ENCODE peak calls at places on chromosomes 12 and 14, in eight cellular contexts. P is astrocyte of the cerebellum, U is transverse colon, O is fibroblast of pulmonary artery, J is foreskin fibroblast, F is colonic mucosa, G is choroid plexus epithelial cell, I is HFF-Myc. W is an unnamed sample.
A peak's percentile ranks its signal among the peaks of the same experiment; 100 is the strongest.

GRCh38 chr14:93219103-93219726 is 12.2 kb downstream of the UBR7 start:
- DNase-seq in P (peak; percentile 51), U (peak; percentile 46), O (peak; percentile 78), J (peak; percentile 29), F (peak; percentile 48), G (peak; percentile 80), I (no peak), W (no peak)

GRCh38 chr12:123058471-123058870 is 78.0 kb downstream of the ARL6IP4 start:
- DNase-seq in P (no peak), U (no peak), O (no peak), J (no peak), F (no peak), G (no peak), I (no peak), W (no peak)

GRCh38 chr12:32836710-32837109 is 59.9 kb downstream of the PKP2 start:
- DNase-seq in P (no peak), U (no peak), O (no peak), J (no peak), F (no peak), G (no peak), I (no peak), W (no peak)

GRCh38 chr14:70032447-70032846 is 153.2 kb downstream of the SMOC1 start:
- DNase-seq in P (no peak), U (no peak), O (no peak), J (no peak), F (no peak), G (no peak), I (no peak), W (no peak)

GRCh38 chr14:31934767-31935266 is 142.3 kb upstream of the ARHGAP5 start:
- DNase-seq in P (no peak), U (peak; percentile 67), O (peak; percentile 74), J (peak; percentile 35), F (peak; percentile 73), G (peak; percentile 89), I (no peak), W (no peak)

GRCh38 chr12:132049876-132050275 is 94.2 kb downstream of the DDX51 start:
- DNase-seq in P (no peak), U (no peak), O (no peak), J (no peak), F (no peak), G (no peak), I (no peak), W (no peak)

GRCh38 chr12:102956738-102957338 is 636 bp upstream of the ASCL1 start:
- DNase-seq in P (no peak), U (no peak), O (no peak), J (no peak), F (no peak), G (no peak), I (no peak), W (no peak)

GRCh38 chr14:27372771-27373170 is 774.9 kb upstream of the NOVA1 start:
- DNase-seq in P (no peak), U (no peak), O (no peak), J (no peak), F (no peak), G (no peak), I (no peak), W (no peak)

GRCh38 chr14:22227084-22227483 is 361.9 kb downstream of the DAD1 start:
- DNase-seq in P (no peak), U (no peak), O (no peak), J (no peak), F (no peak), G (no peak), I (no peak), W (no peak)

GRCh38 chr12:68773582-68773981 is 27.6 kb downstream of the SLC35E3 start:
- DNase-seq in P (no peak), U (no peak), O (no peak), J (no peak), F (no peak), G (peak; percentile 18), I (no peak), W (no peak)

GRCh38 chr12:51820721-51821422 is 27.6 kb downstream of the FIGNL2 start:
- DNase-seq in P (no peak), U (peak; percentile 51), O (peak; percentile 42), J (no peak), F (peak; percentile 55), G (no peak), I (no peak), W (no peak)

DNA sequence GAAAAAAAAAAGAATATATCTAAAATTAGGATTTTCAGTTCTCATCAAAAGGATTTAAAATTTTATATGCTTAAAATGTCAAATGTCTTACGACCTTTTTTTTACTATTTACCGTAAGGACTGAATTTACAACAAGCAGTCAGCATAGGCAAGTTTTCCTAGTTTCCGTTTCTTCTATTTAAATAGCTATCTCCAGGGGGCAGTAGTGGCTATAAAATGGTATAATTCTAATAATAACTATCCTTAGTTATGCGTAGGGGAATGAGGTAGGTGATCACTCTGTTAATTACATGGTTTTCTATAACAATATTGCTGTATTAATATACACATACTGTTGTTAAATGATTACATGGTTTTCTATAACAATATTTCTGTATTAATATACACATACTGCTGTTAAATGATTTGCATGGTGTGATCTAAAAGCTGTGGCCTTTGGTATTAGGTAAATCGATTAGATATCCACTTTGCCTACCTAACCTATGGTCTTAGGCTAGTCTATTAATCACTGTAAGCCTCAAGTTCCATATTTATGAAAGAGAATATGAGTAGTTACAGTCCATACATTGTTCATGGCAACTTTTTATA is 217.7 kb upstream of the PDZRN4 start:
- DNase-seq in P (no peak), U (no peak), O (no peak), J (no peak), F (no peak), G (no peak), I (no peak), W (no peak)
- TF ChIP-seq CTCF in P (no peak), U (no peak), O (no peak), J (no peak), F (no peak), G (no peak), I (no peak), W (no peak)

GRCh38 chr14:66137076-66137475 is 349.1 kb upstream of the CCDC196 start:
- DNase-seq in P (no peak), U (no peak), O (no peak), J (no peak), F (no peak), G (no peak), I (no peak), W (no peak)
- H3K4me3 ChIP-seq in P (no peak overlapping the region), U (no peak overlapping the region), O (no peak overlapping the region), J (no peak overlapping the region), F (no peak overlapping the region), G (no peak overlapping the region), I (no peak overlapping the region), W (no peak overlapping the region)

GRCh38 chr14:100641274-100641860 is 54.1 kb upstream of the BEGAIN start:
- DNase-seq in P (no peak), U (peak; percentile 30), O (no peak), J (no peak), F (no peak), G (no peak), I (no peak), W (no peak)
- TF ChIP-seq CTCF in P (peak; percentile 23), U (no peak), O (no peak), J (no peak), F (no peak), G (peak; percentile 25), I (no peak), W (no peak)

GRCh38 chr12:2215709-2216560 is 163.1 kb downstream of the CACNA1C start:
- DNase-seq in P (no peak), U (no peak), O (peak; percentile 34), J (no peak), F (no peak), G (peak; percentile 26), I (no peak), W (no peak)
- H3K4me3 ChIP-seq in P (no peak overlapping the region), U (no peak overlapping the region), O (no peak overlapping the region), J (no peak overlapping the region), F (no peak overlapping the region), G (no peak overlapping the region), I (no peak overlapping the region), W (no peak overlapping the region)

DNA sequence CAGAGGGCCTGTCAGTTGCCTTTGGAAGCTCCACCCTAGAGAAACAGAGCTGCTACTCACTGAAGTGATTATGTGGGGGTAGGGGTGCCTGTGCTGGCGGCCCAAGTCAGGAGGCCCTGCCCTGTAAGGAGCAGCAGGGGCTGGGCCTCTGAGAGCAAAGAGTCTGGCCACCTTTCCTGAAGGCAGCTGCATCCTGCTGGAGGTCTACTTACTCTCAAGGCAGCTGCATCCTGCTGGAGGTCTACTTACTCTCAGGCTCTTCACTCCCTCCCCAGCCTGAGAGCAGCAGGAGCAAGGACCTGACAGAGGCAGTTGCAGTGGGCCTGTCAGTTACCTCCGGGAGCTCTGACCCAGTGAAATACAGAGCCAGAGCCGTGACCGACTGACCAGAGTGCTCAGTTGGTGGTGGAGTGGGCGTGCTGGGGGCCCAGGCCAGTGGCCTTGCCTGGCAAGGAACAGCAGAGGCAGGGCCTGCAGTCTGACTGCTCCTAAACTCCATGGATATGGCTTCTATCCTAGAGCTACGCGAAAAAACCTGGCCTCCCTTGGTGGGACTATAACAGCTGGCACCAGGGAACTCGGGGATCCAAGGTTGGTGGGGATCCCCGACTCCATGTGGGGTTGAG is 32.3 kb downstream of the RAD51B start:
- DNase-seq in P (no peak), U (no peak), O (no peak), J (no peak), F (no peak), G (peak; percentile 11), I (no peak), W (no peak)
- TF ChIP-seq CTCF in P (no peak), U (no peak), O (no peak), J (no peak), F (no peak), G (no peak), I (no peak), W (no peak)

GRCh38 chr12:71162832-71163711 is 5.3 kb upstream of the TSPAN8 start:
- DNase-seq in P (no peak), U (no peak), O (no peak), J (no peak), F (no peak), G (no peak), I (no peak), W (no peak)
- H3K4me3 ChIP-seq in P (no peak overlapping the region), U (no peak overlapping the region), O (no peak overlapping the region), J (no peak overlapping the region), F (no peak overlapping the region), G (no peak overlapping the region), I (no peak overlapping the region), W (no peak overlapping the region)

DNA sequence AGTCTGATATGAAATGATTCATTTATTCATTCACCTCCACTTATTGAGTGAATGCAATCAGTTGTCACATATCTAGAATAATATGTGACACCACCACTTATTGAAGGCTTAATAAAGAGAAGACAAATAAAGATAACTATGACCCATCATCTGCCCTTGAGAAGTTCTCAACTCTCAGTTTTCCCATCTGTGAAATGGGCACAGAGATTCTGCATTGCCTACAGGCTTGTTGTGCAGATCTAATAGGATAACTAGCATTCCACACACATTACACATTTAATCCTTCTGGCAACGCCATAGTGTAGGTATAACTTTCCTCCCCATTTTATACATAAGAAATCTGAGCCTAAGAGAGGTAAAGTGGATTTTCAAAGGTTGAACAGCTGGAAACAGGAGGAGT is 84.2 kb upstream of the FICD start:
- DNase-seq in P (no peak), U (no peak), O (no peak), J (no peak), F (no peak), G (no peak), I (no peak), W (no peak)
- TF ChIP-seq CTCF in P (no peak), U (no peak), O (no peak), J (no peak), F (no peak), G (no peak), I (no peak), W (no peak)

W was measured in lower leg skin.